ENCODE peak calls at places on chromosomes 1 and 21, in eight cellular contexts. A is gastrocnemius medialis, Z is omental fat pad, B is A549, R is nephron progenitor cell, G is astrocyte, N is ovary, Y is GM20000. F is an unnamed sample.

GRCh38 chr1:27003745-27004470 is 8.7 kb downstream of the TENT5B start:
- DNase-seq in Z (no peak), B (no peak), A (no peak), Y (no peak), G (no peak), R (no peak), N (no peak), F (no peak)

GRCh38 chr1:208461680-208462079 is 217.5 kb upstream of the PLXNA2 start:
- DNase-seq in B (peak), Y (peak), A (no peak), N (no peak), Z (no peak), G (no peak), R (no peak), F (no peak)

GRCh38 chr1:174996474-174996873 is 3.3 kb upstream of the CACYBP start:
- DNase-seq in G (peak), N (no peak), Y (no peak), R (no peak), A (no peak), Z (no peak), B (no peak), F (no peak)

GRCh38 chr1:36905941-36906340 is 128.4 kb downstream of the GRIK3 start:
- DNase-seq in G (no peak), B (no peak), Y (no peak), R (no peak), A (no peak), Z (no peak), N (no peak), F (no peak)

GRCh38 chr1:119773711-119774241 is 5.1 kb upstream of the HMGCS2 start:
- DNase-seq in A (no peak), Z (no peak), Y (no peak), B (no peak), R (no peak), G (peak), N (no peak), F (no peak)

GRCh38 chr1:172414331-172414730 is 6.2 kb upstream of the C1orf105 start:
- DNase-seq in A (no peak), R (no peak), G (peak), N (no peak), Y (no peak), Z (no peak), B (no peak), F (no peak)

GRCh38 chr1:225437710-225438437 is 10.0 kb upstream of the LBR start:
- DNase-seq in A (no peak), Z (no peak), Y (no peak), B (no peak), R (no peak), N (no peak), G (no peak), F (no peak)

GRCh38 chr1:91777630-91778300 is 108.2 kb downstream of the TGFBR3 start:
- DNase-seq in R (no peak), Y (no peak), B (no peak), N (no peak), Z (no peak), A (no peak), G (no peak), F (no peak)

GRCh38 chr21:29827647-29828046 is 112.1 kb downstream of the GRIK1 start:
- DNase-seq in B (no peak), A (no peak), Y (no peak), R (no peak), N (no peak), G (no peak), Z (no peak), F (no peak)

GRCh38 chr1:108815566-108815965 is 41.3 kb downstream of the AKNAD1 start:
- DNase-seq in G (no peak), B (no peak), A (no peak), R (no peak), N (no peak), Z (no peak), Y (no peak), F (no peak)

GRCh38 chr1:167107456-167107855 is 13.6 kb downstream of the STYXL2 start:
- DNase-seq in A (no peak), G (peak), R (no peak), B (no peak), Z (no peak), Y (no peak), N (no peak), F (no peak)

GRCh38 chr21:28827422-28827821 is 165.3 kb downstream of the LTN1 start:
- DNase-seq in N (no peak), R (no peak), A (no peak), Z (no peak), B (no peak), Y (no peak), G (no peak), F (no peak)

GRCh38 chr1:20223659-20224058 is 37.3 kb upstream of the PLA2G2C start:
- DNase-seq in G (no peak), B (no peak), Z (no peak), Y (no peak), A (no peak), R (peak), N (no peak), F (no peak)

GRCh38 chr21:38847556-38847955 is 41.8 kb downstream of the ETS2 start:
- DNase-seq in Z (no peak), B (no peak), A (no peak), Y (no peak), G (peak), N (no peak), R (no peak), F (no peak)

GRCh38 chr1:66468712-66469111 is 65.2 kb upstream of the SGIP1 start:
- DNase-seq in G (no peak), Z (no peak), R (no peak), Y (no peak), A (no peak), B (no peak), N (no peak), F (no peak)

GRCh38 chr1:235933017-235933416 is 66.3 kb upstream of the LYST start:
- DNase-seq in Y (no peak), A (no peak), G (no peak), R (no peak), Z (no peak), N (no peak), B (no peak), F (no peak)

GRCh38 chr1:38569932-38570356 is 289.6 kb downstream of the RRAGC start:
- DNase-seq in B (no peak), Z (no peak), G (no peak), A (no peak), Y (no peak), N (no peak), R (no peak), F (no peak)

GRCh38 chr1:174297351-174297750 is 138.0 kb downstream of the RABGAP1L start:
- DNase-seq in N (no peak), Z (no peak), R (no peak), Y (no peak), A (no peak), B (no peak), G (no peak), F (no peak)

GRCh38 chr21:46628868-46629267 is 6.6 kb upstream of the PRMT2 start:
- DNase-seq in Y (no peak), R (no peak), Z (no peak), A (no peak), G (no peak), N (no peak), B (no peak), F (no peak)

GRCh38 chr1:20371883-20372282 is 81.2 kb downstream of the VWA5B1 start:
- DNase-seq in Z (no peak), A (no peak), B (no peak), G (no peak), N (no peak), Y (no peak), R (no peak), F (no peak)

GRCh38 chr1:245181123-245181522 is 26.3 kb downstream of the KIF26B start:
- DNase-seq in G (no peak), Y (no peak), Z (no peak), N (no peak), B (no peak), R (no peak), A (no peak), F (no peak)

GRCh38 chr1:161902146-161902545 is 121.5 kb downstream of the OLFML2B start:
- DNase-seq in N (no peak), Y (no peak), Z (no peak), G (no peak), B (no peak), A (no peak), R (no peak), F (no peak)

GRCh38 chr1:93219443-93219842 is 38.9 kb downstream of the CCDC18 start:
- DNase-seq in Z (no peak), G (peak), Y (peak), A (no peak), N (no peak), R (no peak), B (no peak), F (no peak)

GRCh38 chr1:66333463-66334232 is 200.3 kb upstream of the SGIP1 start:
- DNase-seq in B (no peak), G (no peak), A (peak), N (no peak), Z (no peak), Y (no peak), R (no peak), F (no peak)

GRCh38 chr1:203127672-203128611 is at the start of gene ADORA1:
- DNase-seq in A (peak), Y (no peak), G (peak), N (peak), Z (peak), R (peak), B (peak), F (peak)

GRCh38 chr1:70714149-70714548 is 303.1 kb downstream of the CTH start:
- DNase-seq in R (no peak), N (no peak), B (no peak), A (no peak), Z (no peak), G (no peak), Y (no peak), F (no peak)

GRCh38 chr21:41831453-41831831 is 47.7 kb downstream of the PRDM15 start:
- DNase-seq in A (no peak), Z (no peak), N (no peak), R (no peak), Y (no peak), G (no peak), B (no peak), F (no peak)

GRCh38 chr1:186915555-186915954 is 86.8 kb downstream of the PLA2G4A start:
- DNase-seq in N (no peak), Z (no peak), Y (no peak), R (no peak), G (no peak), A (no peak), B (no peak), F (no peak)
- TF ChIP-seq CTCF in N (no peak), Z (no peak), Y (no peak), R (no peak), G (no peak), A (no peak), B (peak), F (no peak)

DNA sequence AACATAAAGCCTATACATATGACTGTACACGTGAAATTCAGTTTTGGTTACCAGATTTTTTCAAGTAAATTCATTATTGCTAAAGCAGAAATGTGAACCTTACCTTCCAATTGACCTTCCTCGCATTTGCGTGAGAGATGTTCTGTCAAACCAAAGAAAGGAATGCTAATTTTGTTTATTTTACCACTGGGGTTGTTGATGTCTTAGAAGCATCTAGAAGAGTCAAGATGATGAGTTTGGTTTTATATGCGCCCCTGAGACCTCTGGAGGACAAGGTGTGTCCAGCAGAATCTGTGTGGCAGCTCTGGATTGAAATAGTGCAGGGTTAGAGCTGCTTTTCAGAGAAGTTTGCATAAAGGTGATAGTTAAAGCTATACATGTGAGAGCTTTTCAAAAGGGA is 48.4 kb downstream of the ZBTB40 start:
- DNase-seq in A (no peak), G (no peak), Z (no peak), B (no peak), N (no peak), R (no peak), Y (no peak), F (no peak)
- TF ChIP-seq CTCF in A (no peak), G (no peak), Z (no peak), B (no peak), N (no peak), R (no peak), Y (no peak), F (no peak)

GRCh38 chr21:16002872-16003466 is 273.2 kb downstream of the USP25 start:
- DNase-seq in B (no peak), Y (no peak), Z (no peak), N (no peak), G (no peak), R (no peak), A (no peak), F (no peak)
- TF ChIP-seq CTCF in B (peak), Y (no peak), Z (no peak), N (no peak), G (peak), R (no peak), A (no peak), F (no peak)

DNA sequence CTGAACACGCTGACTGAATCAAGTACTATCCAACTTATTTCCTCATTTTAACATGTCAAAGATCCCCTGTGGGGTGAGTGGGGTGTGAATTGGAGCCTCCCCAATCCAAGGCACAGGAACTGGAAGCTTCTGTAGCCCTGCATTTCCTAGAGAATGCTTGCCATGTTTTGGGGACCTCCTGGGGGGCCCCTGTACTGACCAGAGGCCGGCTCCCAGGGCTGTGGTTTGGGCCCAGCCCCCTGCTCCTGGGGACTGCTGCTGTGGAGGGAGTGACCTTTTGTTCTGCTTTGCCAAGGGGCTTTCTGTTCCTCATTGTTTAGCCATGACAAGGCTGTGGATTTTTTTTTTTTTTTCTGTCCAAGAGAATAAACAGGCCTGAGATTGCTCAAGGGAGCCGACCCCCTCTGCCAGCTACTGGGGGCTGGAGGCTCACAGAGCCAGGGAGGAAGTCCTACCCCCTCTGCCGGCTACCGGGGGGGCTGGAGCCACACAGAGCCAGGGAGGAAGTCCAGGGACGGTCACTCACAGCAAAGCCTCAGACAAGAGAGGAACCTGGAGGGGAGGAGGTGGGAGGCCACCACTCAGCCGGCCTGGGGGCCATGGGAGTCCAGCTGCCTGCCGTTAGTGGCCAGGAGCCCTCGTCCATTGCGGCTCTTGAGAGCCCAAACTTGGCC is 17.4 kb downstream of the TNFRSF1B start:
- DNase-seq in N (peak), R (peak), B (no peak), G (peak), Z (no peak), A (peak), Y (no peak), F (no peak)
- TF ChIP-seq CTCF in N (no peak), R (no peak), B (no peak), G (no peak), Z (no peak), A (peak), Y (no peak), F (no peak)

DNA sequence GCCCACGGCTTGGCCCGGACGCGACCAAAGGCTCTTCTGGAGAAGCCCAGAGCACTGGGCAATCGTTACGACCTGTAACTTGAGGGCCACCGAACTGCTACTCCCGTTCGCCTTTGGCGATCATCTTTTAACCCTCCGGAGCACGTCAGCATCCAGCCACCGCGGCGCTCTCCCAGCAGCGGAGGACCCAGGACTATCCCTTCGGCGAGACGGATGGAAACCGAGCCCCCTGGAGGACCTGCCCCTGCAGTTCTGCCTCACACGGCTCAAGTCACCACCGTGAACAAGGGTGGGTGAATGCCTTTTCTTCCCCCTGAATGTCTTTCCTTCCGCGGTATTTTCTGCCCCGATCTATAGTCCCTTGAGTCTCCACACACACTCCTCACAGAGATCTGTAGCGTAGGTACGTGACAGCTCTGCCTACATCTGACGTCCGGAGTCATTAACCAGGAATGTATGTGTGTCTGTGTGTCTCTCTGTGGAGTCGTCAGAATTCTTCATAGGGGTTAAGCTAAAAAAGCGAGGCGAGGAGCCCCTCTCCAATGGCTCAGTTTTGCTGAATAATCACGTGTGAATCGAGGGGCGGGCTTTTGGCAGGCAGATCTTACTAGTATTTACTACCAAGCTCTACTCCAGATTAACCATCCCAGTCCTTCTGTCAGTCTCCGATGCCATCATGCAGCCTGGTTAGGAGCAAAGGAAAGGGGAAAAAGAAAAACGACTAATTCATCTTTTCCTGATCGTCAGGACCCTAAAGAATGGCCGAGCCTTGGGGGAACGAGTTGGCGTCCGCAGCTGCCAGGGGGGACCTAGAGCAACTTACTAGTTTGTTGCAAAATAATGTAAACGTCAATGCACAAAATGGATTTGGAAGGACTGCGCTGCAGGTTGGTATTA is at the start of gene CDKN2C:
- DNase-seq in G (peak), N (peak), R (peak), Z (peak), B (no peak), Y (peak), A (peak), F (peak)
- TF ChIP-seq CTCF in G (no peak), N (no peak), R (no peak), Z (no peak), B (no peak), Y (peak), A (no peak), F (no peak)

GRCh38 chr1:180028864-180029263 is 74.3 kb downstream of the CEP350 start:
- DNase-seq in Z (no peak), G (no peak), R (no peak), Y (no peak), B (no peak), N (no peak), A (no peak), F (no peak)
- TF ChIP-seq CTCF in Z (no peak), G (no peak), R (no peak), Y (no peak), B (no peak), N (no peak), A (peak), F (no peak)

GRCh38 chr1:185716095-185716494 is 18.1 kb upstream of the HMCN1 start:
- DNase-seq in A (no peak), Z (no peak), B (no peak), R (no peak), Y (no peak), G (no peak), N (no peak), F (no peak)

GRCh38 chr1:185720633-185721272 is 13.4 kb upstream of the HMCN1 start:
- DNase-seq in G (peak), Y (no peak), R (no peak), A (no peak), Z (no peak), N (no peak), B (no peak), F (no peak)

GRCh38 chr1:185721553-185721952 is 12.6 kb upstream of the HMCN1 start:
- DNase-seq in A (no peak), G (no peak), N (no peak), B (no peak), Z (no peak), Y (no peak), R (no peak), F (no peak)

DNA sequence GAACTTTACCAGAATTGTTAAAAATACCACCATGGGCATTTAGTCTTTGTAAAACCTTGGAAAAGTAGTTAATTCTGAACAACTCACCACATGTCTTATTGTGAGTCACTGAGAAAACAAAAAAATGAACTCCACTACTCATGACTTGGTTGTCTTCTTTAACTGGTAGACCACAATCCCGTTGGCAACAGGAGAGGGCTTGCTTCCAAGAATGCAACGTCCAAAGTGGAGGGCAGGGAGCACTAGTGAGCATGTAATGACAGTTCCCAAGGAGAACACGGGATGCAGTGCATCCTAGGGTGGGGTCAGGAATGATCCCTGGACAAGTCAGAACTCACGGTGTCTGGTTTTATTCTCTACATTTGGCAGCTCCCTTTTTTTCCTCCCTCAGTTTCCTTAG is 15.2 kb upstream of the HMCN1 start:
- DNase-seq in Z (no peak), Y (no peak), B (no peak), G (peak), N (no peak), R (peak), A (no peak), F (peak)
- TF ChIP-seq CTCF in Z (no peak), Y (no peak), B (no peak), G (peak), N (no peak), R (no peak), A (no peak), F (no peak)